ENCODE peak calls at places on chromosomes 12 and 14, in nine cellular contexts. H, G, L, J, C, D, Y, E and Z are unnamed samples.

GRCh38 chr14:75342762-75343599 is 64.4 kb downstream of the FOS start:
- DNase-seq in H (no peak), G (no peak), L (no peak), J (no peak), C (no peak), D (no peak), Y (no peak), E (no peak), Z (no peak)

GRCh38 chr12:42498549-42499247 is 90.8 kb downstream of the PRICKLE1 start:
- DNase-seq in H (no peak), G (no peak), L (no peak), J (no peak), C (peak; percentile 46), D (no peak), Y (no peak), E (no peak), Z (no peak)

GRCh38 chr14:77000340-77001235 is 27.9 kb downstream of the IRF2BPL start:
- DNase-seq in H (no peak), G (no peak), L (no peak), J (no peak), C (peak; percentile 79), D (peak; percentile 42), Y (no peak), E (peak; percentile 32), Z (peak; percentile 52)

GRCh38 chr14:20782280-20782890 is 1.3 kb downstream of the RNASE6 start:
- DNase-seq in H (no peak), G (no peak), L (peak; percentile 68), J (no peak), C (no peak), D (no peak), Y (no peak), E (peak; percentile 22), Z (no peak)

GRCh38 chr12:5616854-5617253 is 184.9 kb downstream of the NTF3 start:
- DNase-seq in H (no peak), G (no peak), L (no peak), J (no peak), C (no peak), D (no peak), Y (no peak), E (no peak), Z (no peak)

GRCh38 chr14:103021817-103022668 is 35.3 kb downstream of the CDC42BPB start:
- DNase-seq in H (no peak), G (no peak), L (no peak), J (no peak), C (peak; percentile 48), D (no peak), Y (no peak), E (peak; percentile 16), Z (no peak)

GRCh38 chr12:442235-442884 is 17.4 kb upstream of the B4GALNT3 start:
- DNase-seq in H (peak; percentile 63), G (peak; percentile 36), L (peak; percentile 79), J (peak; percentile 42), C (peak; percentile 42), D (peak; percentile 69), Y (peak; percentile 54), E (peak; percentile 62), Z (no peak)

GRCh38 chr12:89194683-89195082 is 157.6 kb downstream of the DUSP6 start:
- DNase-seq in H (no peak), G (no peak), L (no peak), J (no peak), C (no peak), D (no peak), Y (no peak), E (no peak), Z (no peak)

GRCh38 chr12:103442822-103443221 is 52.9 kb downstream of the C12orf42 start:
- DNase-seq in H (no peak), G (no peak), L (no peak), J (no peak), C (no peak), D (no peak), Y (no peak), E (no peak), Z (no peak)

GRCh38 chr12:130993759-130994670 is 40.3 kb downstream of the ADGRD1 start:
- DNase-seq in H (peak; percentile 88), G (no peak), L (no peak), J (no peak), C (no peak), D (no peak), Y (no peak), E (no peak), Z (no peak)

GRCh38 chr12:8065991-8066594 is at the start of gene C3AR1:
- DNase-seq in H (no peak), G (no peak), L (peak; percentile 79), J (no peak), C (peak; percentile 79), D (no peak), Y (no peak), E (peak; percentile 45), Z (no peak)

GRCh38 chr14:103228076-103228806 is 105.0 kb downstream of the TNFAIP2 start:
- DNase-seq in H (no peak), G (no peak), L (no peak), J (no peak), C (no peak), D (no peak), Y (no peak), E (no peak), Z (no peak)

GRCh38 chr14:102776761-102777710 is at the start of gene TRAF3:
- DNase-seq in H (peak; percentile 42), G (no peak), L (peak; percentile 90), J (peak; percentile 79), C (peak; percentile 77), D (peak; percentile 70), Y (peak; percentile 65), E (peak; percentile 65), Z (no peak)

GRCh38 chr12:7857916-7858315 is 14.8 kb downstream of the SLC2A14 start:
- DNase-seq in H (no peak), G (no peak), L (no peak), J (no peak), C (no peak), D (no peak), Y (no peak), E (no peak), Z (no peak)

GRCh38 chr12:100375023-100375737 is 18.3 kb downstream of the SLC17A8 start:
- DNase-seq in H (no peak), G (no peak), L (peak; percentile 71), J (peak; percentile 68), C (peak; percentile 16), D (peak; percentile 48), Y (no peak), E (peak; percentile 63), Z (peak; percentile 44)

GRCh38 chr14:63297387-63297786 is 21.3 kb downstream of the GPHB5 start:
- DNase-seq in H (no peak), G (no peak), L (no peak), J (no peak), C (no peak), D (no peak), Y (no peak), E (no peak), Z (no peak)

GRCh38 chr14:63295991-63296630 is 22.6 kb downstream of the GPHB5 start:
- DNase-seq in H (no peak), G (no peak), L (no peak), J (no peak), C (peak; percentile 5), D (no peak), Y (no peak), E (no peak), Z (no peak)

GRCh38 chr14:63302135-63302534 is 16.6 kb downstream of the GPHB5 start:
- DNase-seq in H (no peak), G (no peak), L (no peak), J (no peak), C (no peak), D (no peak), Y (no peak), E (no peak), Z (no peak)

GRCh38 chr14:63295231-63295685 is 23.5 kb downstream of the GPHB5 start:
- DNase-seq in H (no peak), G (no peak), L (no peak), J (no peak), C (no peak), D (no peak), Y (no peak), E (no peak), Z (no peak)

DNA sequence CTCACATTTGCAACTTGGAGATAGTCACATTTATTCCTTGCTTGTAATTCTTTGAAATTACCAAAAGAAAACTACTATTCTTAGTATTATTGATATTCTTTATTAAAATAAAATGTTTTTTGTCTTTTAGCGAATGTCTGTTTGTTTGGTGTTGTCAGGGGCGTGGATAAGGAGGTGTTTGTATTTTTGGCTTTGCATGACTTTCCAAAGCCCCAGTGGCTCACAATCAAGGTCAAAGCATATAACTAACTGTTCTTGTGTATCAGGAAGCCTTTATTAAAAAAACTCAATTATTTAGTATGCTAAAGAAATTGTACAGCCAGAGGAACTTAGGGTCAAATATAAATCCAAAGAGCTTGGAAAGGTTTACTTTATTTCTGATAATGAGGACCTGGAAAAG is 17.9 kb downstream of the GPHB5 start:
- DNase-seq in H (no peak), G (no peak), L (no peak), J (no peak), C (no peak), D (no peak), Y (no peak), E (no peak), Z (no peak)
- TF ChIP-seq POLR2A in H (no peak), G (no peak), L (no peak), J (no peak), C (no peak), D (no peak), Y (no peak), E (no peak), Z (no peak)

DNA sequence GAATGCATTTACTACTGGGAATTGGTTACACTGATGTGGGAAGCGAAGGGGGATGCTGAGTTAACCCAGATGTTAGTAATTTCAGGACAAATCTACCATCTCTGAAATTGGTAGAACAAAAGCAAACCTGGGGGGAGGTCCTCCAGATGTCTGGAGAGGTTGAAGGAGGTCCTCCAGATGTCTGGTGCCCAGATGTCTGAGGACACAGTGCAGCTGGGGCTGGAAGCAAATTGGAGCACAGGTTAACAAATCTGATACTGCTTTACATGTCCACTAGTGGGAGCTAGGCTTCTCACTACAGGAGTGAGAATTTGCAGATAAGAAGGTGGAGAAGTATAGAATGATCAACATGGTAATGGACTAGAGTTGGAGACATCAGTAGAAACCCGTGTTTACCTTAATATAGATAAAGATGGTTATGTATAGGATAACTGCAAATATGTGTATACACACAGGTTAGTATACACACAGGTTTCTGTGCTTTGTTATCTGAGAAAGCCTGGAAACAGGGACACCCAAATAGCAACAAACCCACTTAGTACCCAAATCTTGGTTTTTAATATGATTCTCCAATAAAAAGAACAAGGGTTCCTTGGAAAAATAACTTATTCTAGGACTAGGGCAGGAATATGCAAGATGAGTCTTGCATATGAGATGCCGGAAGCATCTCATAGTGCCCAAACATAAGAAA is 162.5 kb downstream of the C12orf50 start:
- DNase-seq in H (peak; percentile 34), G (peak; percentile 14), L (no peak), J (no peak), C (peak; percentile 50), D (no peak), Y (no peak), E (no peak), Z (no peak)
- TF ChIP-seq CTCF in H (peak; percentile 35), G (peak; percentile 42), L (no peak), J (no peak), C (peak; percentile 53), D (no peak), Y (peak; percentile 31), E (no peak), Z (no peak)

GRCh38 chr12:45231515-45232145 is 15.7 kb downstream of the ANO6 start:
- DNase-seq in H (peak; percentile 48), G (peak; percentile 65), L (no peak), J (no peak), C (peak; percentile 85), D (no peak), Y (no peak), E (no peak), Z (no peak)
- H3K4me1 ChIP-seq in H (peaks cover 50% of the 10 kb centered on the region), G (peaks cover 56% of the 10 kb centered on the region), L (peaks cover 47% of the 10 kb centered on the region), J (peaks cover 42% of the 10 kb centered on the region), C (peaks cover 19% of the 10 kb centered on the region), D (peaks cover 17% of the 10 kb centered on the region), Y (no peaks in the 10 kb centered on the region), E (peaks cover 53% of the 10 kb centered on the region), Z (peaks cover 67% of the 10 kb centered on the region)

GRCh38 chr14:88562831-88563686 is at the start of gene ZC3H14:
- DNase-seq in H (peak; percentile 91), G (peak; percentile 77), L (peak; percentile 90), J (peak; percentile 88), C (peak; percentile 80), D (peak; percentile 84), Y (peak; percentile 89), E (peak; percentile 85), Z (peak; percentile 54)
- TF ChIP-seq POLR2A in H (peak; percentile 85), G (peak; percentile 87), L (peak; percentile 85), J (no peak), C (peak; percentile 61), D (no peak), Y (peak; percentile 93), E (peak; percentile 86), Z (peak; percentile 69)